ENCODE peak calls at places on chromosomes 3 and 15, in four cellular contexts. K, X, Z and N are unnamed samples.

GRCh38 chr3:126295407-126295939 is 61.7 kb downstream of the KLF15 start:
- DNase-seq in X (no peak), K (no peak), Z (no peak), N (no peak)

GRCh38 chr3:38136272-38136806 is 588 bp downstream of the ACAA1 start:
- DNase-seq in X (peak; percentile 59), Z (no peak), K (no peak), N (peak; percentile 12)

GRCh38 chr15:28962851-28963710 is 77.3 kb downstream of the APBA2 start:
- DNase-seq in K (no peak), X (no peak), Z (no peak), N (no peak)

GRCh38 chr3:45078910-45079522 is 52.9 kb downstream of the CLEC3B start:
- DNase-seq in Z (no peak), K (no peak), X (no peak), N (peak; percentile 60)

GRCh38 chr3:189304465-189305341 is 132.9 kb downstream of the TPRG1 start:
- DNase-seq in K (no peak), Z (no peak), X (no peak), N (no peak)

GRCh38 chr15:39393575-39394335 is 187.1 kb upstream of the THBS1 start:
- DNase-seq in K (no peak), Z (no peak), X (no peak), N (no peak)

GRCh38 chr3:170470063-170471006 is 51.7 kb downstream of the CLDN11 start:
- DNase-seq in X (no peak), Z (no peak), K (no peak), N (no peak)

GRCh38 chr3:150106752-150107428 is 136.2 kb upstream of the PFN2 start:
- DNase-seq in K (no peak), Z (no peak), X (no peak), N (no peak)

GRCh38 chr3:188962253-188963247 is 209.2 kb upstream of the TPRG1 start:
- DNase-seq in Z (no peak), K (no peak), X (no peak), N (no peak)

DNA sequence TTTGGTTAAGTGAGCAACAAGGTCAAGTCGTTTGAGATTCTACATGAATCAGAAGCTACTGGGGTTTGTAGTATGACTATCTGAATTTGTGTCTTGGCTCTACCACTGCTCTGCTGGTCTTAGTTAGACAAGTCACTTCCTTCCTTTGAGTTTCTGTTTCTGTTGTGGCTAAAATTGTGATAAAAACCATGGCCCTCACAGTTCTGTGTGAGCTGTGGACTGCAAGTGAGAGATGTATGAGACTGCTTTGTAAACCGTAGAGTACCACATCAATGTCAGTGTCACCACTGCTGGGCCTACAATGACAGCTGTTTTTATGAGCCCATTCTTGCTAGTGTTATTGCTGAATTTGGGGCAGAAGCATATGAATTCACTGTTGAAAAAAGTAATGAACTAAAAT is 32.7 kb downstream of the RARB start:
- DNase-seq in Z (no peak), X (no peak), K (no peak), N (no peak)
- H3K27ac ChIP-seq in Z (no peak overlapping the region), X (no peak overlapping the region), K (no peak overlapping the region), N (no peak overlapping the region)

GRCh38 chr3:16896094-16896627 is 11.4 kb downstream of the PLCL2 start:
- DNase-seq in K (no peak), Z (no peak), X (no peak), N (no peak)
- H3K4me3 ChIP-seq in K (no peak overlapping the region), Z (no peak overlapping the region), X (no peak overlapping the region), N (no peak overlapping the region)

DNA sequence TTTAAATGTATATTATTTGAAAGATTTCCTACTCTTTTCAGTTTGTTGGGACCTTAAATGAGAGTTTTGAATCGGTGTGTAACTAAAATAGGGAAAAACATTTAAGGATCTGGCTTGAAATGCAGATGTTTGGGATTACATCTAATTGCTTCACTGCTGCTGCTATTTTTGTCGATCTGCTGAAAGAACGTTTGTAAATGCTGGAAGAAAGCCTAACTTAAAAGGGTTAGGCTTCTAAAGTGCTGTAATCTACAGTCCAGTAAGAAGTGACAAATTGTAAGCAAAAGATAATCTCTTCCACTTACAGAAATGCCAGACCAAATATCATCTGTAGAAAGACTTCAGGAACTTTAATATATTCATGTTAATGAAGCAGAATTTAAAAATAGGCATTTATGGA is 691.6 kb downstream of the ZNF385D start:
- DNase-seq in K (no peak), Z (no peak), X (no peak), N (no peak)
- H3K27ac ChIP-seq in K (no peak overlapping the region), Z (no peak overlapping the region), X (no peak overlapping the region), N (no peak overlapping the region)

DNA sequence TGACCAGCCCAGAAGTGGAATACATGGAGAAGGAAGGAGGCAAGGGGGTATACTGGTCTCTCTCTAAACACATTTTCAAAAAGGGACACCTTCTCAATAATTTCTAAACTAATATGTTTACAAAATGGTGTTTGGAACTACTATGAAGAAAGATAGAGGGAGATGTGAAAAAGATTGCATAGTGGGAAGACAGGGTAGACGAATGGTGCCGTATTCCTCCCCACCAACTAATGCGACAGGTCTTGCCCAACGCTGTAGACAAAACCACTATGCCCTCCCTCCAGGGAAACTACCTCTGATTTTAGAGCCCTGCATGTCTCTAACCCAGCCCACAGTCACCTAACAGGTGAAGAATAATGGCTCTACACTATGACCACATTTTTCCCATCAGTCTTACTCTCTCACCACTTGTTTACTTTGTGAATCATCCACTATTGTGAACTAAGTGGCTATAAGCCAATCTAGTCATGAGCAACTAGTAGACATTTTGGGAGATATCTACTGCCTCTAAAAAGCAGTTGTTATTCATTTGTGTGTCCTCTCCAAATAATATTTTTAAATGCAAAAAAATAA is 108.2 kb upstream of the UBE2E2 start:
- DNase-seq in K (no peak), X (no peak), Z (no peak), N (no peak)
- H3K4me3 ChIP-seq in K (no peak overlapping the region), X (no peak overlapping the region), Z (no peak overlapping the region), N (no peak overlapping the region)

GRCh38 chr3:43366880-43367279 is 80.5 kb downstream of the SNRK start:
- DNase-seq in Z (peak; percentile 55), K (no peak), X (no peak), N (no peak)
- H3K27ac ChIP-seq in Z (no peak overlapping the region), K (no peak overlapping the region), X (peak overlapping the region; percentile 24), N (no peak overlapping the region)

GRCh38 chr3:112366428-112366931 is 33.5 kb downstream of the CD200 start:
- DNase-seq in Z (no peak), X (no peak), K (no peak), N (no peak)

GRCh38 chr3:112365636-112366035 is 32.7 kb downstream of the CD200 start:
- DNase-seq in Z (no peak), K (no peak), X (no peak), N (no peak)

GRCh38 chr3:112362221-112362620 is 29.3 kb downstream of the CD200 start:
- DNase-seq in X (no peak), K (no peak), Z (no peak), N (no peak)

GRCh38 chr3:112364291-112364690 is 31.3 kb downstream of the CD200 start:
- DNase-seq in Z (no peak), K (no peak), X (no peak), N (no peak)

DNA sequence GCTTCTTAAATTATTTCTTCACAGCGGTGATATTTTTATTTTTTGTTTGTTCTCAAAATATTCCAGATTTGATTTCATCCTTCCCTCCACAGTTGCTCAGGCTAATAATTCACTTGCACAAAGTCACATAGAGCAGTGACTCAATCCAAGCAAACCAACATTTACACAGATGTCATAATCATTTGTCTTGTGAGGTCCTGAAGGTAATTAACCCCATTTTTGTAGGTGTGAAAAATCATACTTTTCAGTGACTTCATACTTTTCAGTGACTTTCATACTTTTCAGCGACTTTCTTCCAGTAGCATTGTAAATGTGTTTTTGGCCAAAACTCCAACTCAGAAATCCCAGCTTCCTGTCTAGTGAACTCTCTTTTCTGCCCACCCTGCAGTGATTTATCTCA is 32.1 kb downstream of the CD200 start:
- DNase-seq in K (no peak), Z (no peak), X (no peak), N (no peak)
- H3K4me3 ChIP-seq in K (no peak overlapping the region), Z (no peak overlapping the region), X (no peak overlapping the region), N (no peak overlapping the region)

DNA sequence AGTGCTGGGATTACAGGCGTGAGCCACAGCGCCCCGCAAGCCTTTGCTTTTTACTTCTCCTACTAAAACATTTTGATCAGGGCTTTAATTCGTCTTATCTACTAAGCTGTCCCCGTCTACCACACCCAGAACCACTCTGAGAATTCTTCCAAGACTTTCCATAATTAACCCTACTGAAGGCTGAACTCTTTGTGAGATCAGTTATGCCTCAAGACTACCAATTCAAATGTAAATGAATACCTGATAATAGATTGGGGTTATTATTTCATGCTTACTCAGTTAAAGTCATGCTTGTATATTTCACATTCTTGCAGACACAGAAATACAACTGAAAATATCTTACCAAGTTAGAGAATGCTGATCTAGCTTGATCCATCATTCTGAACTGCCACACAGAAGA is 5.2 kb downstream of the TFRC start:
- DNase-seq in K (no peak), Z (no peak), X (no peak), N (no peak)
- H3K27ac ChIP-seq in K (peak overlapping the region; percentile 27), Z (no peak overlapping the region), X (no peak overlapping the region), N (peak overlapping the region; percentile 67)

GRCh38 chr15:56806147-56806536 is 72.8 kb upstream of the ZNF280D start:
- DNase-seq in X (no peak), K (no peak), Z (no peak), N (peak; percentile 43)
- H3K4me3 ChIP-seq in X (no peak overlapping the region), K (no peak overlapping the region), Z (peak overlapping the region; percentile 12), N (peak overlapping the region; percentile 8)

DNA sequence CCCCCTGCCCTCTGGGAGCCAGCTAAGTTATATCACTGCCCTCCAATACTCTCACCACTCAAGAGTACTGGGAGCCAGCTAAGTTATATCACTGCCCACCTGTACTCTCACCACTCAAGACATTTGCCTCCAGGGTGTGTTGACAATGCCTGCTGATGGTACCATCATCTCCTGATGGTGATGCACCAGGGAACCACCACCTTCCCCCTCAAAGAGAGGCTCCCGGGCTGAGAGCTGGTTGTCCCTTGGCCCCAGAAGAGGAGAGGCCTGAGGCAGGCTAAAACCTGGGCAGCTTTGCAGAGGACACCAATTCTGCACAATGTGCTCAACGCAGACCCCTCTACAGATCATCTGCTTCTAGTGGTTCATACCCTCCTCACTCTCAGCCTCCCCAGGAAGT is 7.5 kb upstream of the HAPLN3 start:
- DNase-seq in Z (no peak), X (no peak), K (no peak), N (no peak)
- H3K27ac ChIP-seq in Z (no peak overlapping the region), X (no peak overlapping the region), K (peak overlapping the region; percentile 71), N (peak overlapping the region; percentile 87)